ENCODE peak calls at places on chromosomes 6 and 20, in eight cellular contexts. Z, U, O, K, I, P, R and H are unnamed samples.

GRCh38 chr20:22584922-22585785 is 782 bp upstream of the FOXA2 start:
- DNase-seq in Z (no peak), U (peak; percentile 56), O (no peak), K (peak; percentile 77), I (peak; percentile 57), P (no peak), R (peak; percentile 72), H (no peak)

GRCh38 chr6:139282684-139283083 is 9.1 kb downstream of the TXLNB start:
- DNase-seq in Z (no peak), U (no peak), O (no peak), K (no peak), I (no peak), P (no peak), R (no peak), H (no peak)

GRCh38 chr20:3876676-3877075 is 12.5 kb upstream of the PANK2 start:
- DNase-seq in Z (no peak), U (no peak), O (no peak), K (no peak), I (no peak), P (no peak), R (no peak), H (no peak)

GRCh38 chr6:169619650-169620049 is 82.2 kb downstream of the WDR27 start:
- DNase-seq in Z (no peak), U (peak; percentile 74), O (no peak), K (no peak), I (no peak), P (no peak), R (peak; percentile 26), H (no peak)

GRCh38 chr6:88730602-88731001 is 232.8 kb downstream of the RNGTT start:
- DNase-seq in Z (no peak), U (peak; percentile 50), O (no peak), K (no peak), I (no peak), P (no peak), R (peak; percentile 82), H (no peak)

GRCh38 chr6:11979866-11980265 is 32.2 kb upstream of the HIVEP1 start:
- DNase-seq in Z (no peak), U (no peak), O (no peak), K (no peak), I (no peak), P (no peak), R (no peak), H (no peak)

GRCh38 chr6:33908025-33908424 is 104.2 kb upstream of the MLN start:
- DNase-seq in Z (no peak), U (no peak), O (no peak), K (no peak), I (no peak), P (no peak), R (no peak), H (no peak)

GRCh38 chr6:80249897-80250296 is 143.4 kb downstream of the BCKDHB start:
- DNase-seq in Z (no peak), U (no peak), O (no peak), K (no peak), I (no peak), P (no peak), R (no peak), H (no peak)

GRCh38 chr6:76465410-76465809 is 392.9 kb upstream of the IMPG1 start:
- DNase-seq in Z (no peak), U (no peak), O (no peak), K (no peak), I (no peak), P (no peak), R (no peak), H (no peak)

GRCh38 chr6:152750694-152751093 is at the start of gene VIP:
- DNase-seq in Z (no peak), U (peak; percentile 37), O (peak; percentile 9), K (no peak), I (no peak), P (no peak), R (peak; percentile 90), H (no peak)

GRCh38 chr20:53081916-53082863 is 110.0 kb downstream of the TSHZ2 start:
- DNase-seq in Z (no peak), U (peak; percentile 45), O (no peak), K (no peak), I (no peak), P (no peak), R (no peak), H (no peak)

GRCh38 chr6:21022343-21023107 is 488.3 kb downstream of the CDKAL1 start:
- DNase-seq in Z (peak; percentile 86), U (peak; percentile 98), O (peak; percentile 3), K (peak; percentile 25), I (no peak), P (peak; percentile 48), R (peak; percentile 43), H (peak; percentile 44)

GRCh38 chr20:57589728-57590484 is 29.0 kb downstream of the PCK1 start:
- DNase-seq in Z (no peak), U (no peak), O (no peak), K (peak; percentile 75), I (peak; percentile 16), P (no peak), R (peak; percentile 19), H (no peak)

GRCh38 chr6:118705799-118706481 is 54.5 kb upstream of the CEP85L start:
- DNase-seq in Z (peak; percentile 32), U (peak; percentile 62), O (no peak), K (no peak), I (no peak), P (no peak), R (peak; percentile 75), H (peak; percentile 32)

GRCh38 chr6:111219785-111220184 is 132.5 kb downstream of the SLC16A10 start:
- DNase-seq in Z (no peak), U (no peak), O (no peak), K (no peak), I (no peak), P (no peak), R (no peak), H (no peak)

GRCh38 chr6:150992279-150992678 is 126.8 kb downstream of the MTHFD1L start:
- DNase-seq in Z (no peak), U (no peak), O (no peak), K (no peak), I (no peak), P (no peak), R (no peak), H (no peak)

GRCh38 chr6:35391240-35391968 is 49.0 kb downstream of the PPARD start:
- DNase-seq in Z (no peak), U (peak; percentile 99), O (no peak), K (no peak), I (no peak), P (peak; percentile 85), R (no peak), H (no peak)

GRCh38 chr20:19964289-19965263 is 52.6 kb upstream of the NAA20 start:
- DNase-seq in Z (no peak), U (peak; percentile 84), O (no peak), K (no peak), I (peak; percentile 57), P (peak; percentile 94), R (no peak), H (no peak)

GRCh38 chr6:164108869-164109769 is 694.6 kb downstream of the QKI start:
- DNase-seq in Z (no peak), U (peak; percentile 14), O (no peak), K (no peak), I (peak; percentile 72), P (no peak), R (no peak), H (no peak)

GRCh38 chr20:31494131-31494530 is 19.0 kb downstream of the REM1 start:
- DNase-seq in Z (no peak), U (peak; percentile 65), O (peak; percentile 25), K (no peak), I (no peak), P (no peak), R (peak; percentile 96), H (no peak)
- TF ChIP-seq CTCF in Z (peak; percentile 14), U (peak; percentile 48), O (peak; percentile 55), K (no peak), I (peak; percentile 40), P (peak; percentile 62), R (peak; percentile 89), H (no peak)

DNA sequence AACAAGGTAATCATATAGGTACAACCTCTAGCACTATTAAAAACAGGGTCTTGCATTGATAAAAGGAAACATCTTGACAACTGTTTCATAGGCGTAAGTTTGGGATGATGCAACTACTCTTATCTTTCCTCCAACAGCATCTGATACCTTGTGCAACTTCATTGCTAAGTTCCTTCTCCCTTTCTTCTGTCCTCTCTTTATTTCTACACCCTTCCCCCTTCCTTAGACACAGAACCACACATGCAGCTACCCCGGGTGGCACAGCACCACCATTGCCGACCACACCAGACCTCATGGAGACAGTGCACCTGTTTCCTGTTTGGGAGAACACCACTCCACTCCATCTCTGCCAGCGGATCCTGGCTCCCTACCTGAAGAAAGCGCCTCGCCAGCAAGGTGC is 14.4 kb downstream of the MYB start:
- DNase-seq in Z (no peak), U (no peak), O (no peak), K (no peak), I (no peak), P (no peak), R (peak; percentile 36), H (no peak)
- TF ChIP-seq CTCF in Z (no peak), U (no peak), O (no peak), K (no peak), I (no peak), P (no peak), R (no peak), H (no peak)

GRCh38 chr20:44650777-44651493 is 564 bp downstream of the ADA start:
- DNase-seq in Z (peak; percentile 56), U (no peak), O (no peak), K (peak; percentile 52), I (no peak), P (no peak), R (peak; percentile 21), H (no peak)

GRCh38 chr20:44646641-44647274 is 4.7 kb downstream of the ADA start:
- DNase-seq in Z (peak; percentile 76), U (peak; percentile 59), O (no peak), K (no peak), I (no peak), P (no peak), R (no peak), H (peak; percentile 77)

GRCh38 chr20:44649976-44650375 is 1.5 kb downstream of the ADA start:
- DNase-seq in Z (no peak), U (no peak), O (no peak), K (no peak), I (no peak), P (no peak), R (no peak), H (no peak)

GRCh38 chr20:44648068-44648467 is 3.4 kb downstream of the ADA start:
- DNase-seq in Z (no peak), U (no peak), O (no peak), K (no peak), I (no peak), P (no peak), R (peak; percentile 34), H (no peak)

GRCh38 chr20:44648579-44648978 is 2.9 kb downstream of the ADA start:
- DNase-seq in Z (no peak), U (no peak), O (no peak), K (no peak), I (no peak), P (no peak), R (peak; percentile 76), H (no peak)
- TF ChIP-seq CTCF in Z (no peak), U (no peak), O (no peak), K (no peak), I (no peak), P (peak; percentile 16), R (peak; percentile 28), H (no peak)

DNA sequence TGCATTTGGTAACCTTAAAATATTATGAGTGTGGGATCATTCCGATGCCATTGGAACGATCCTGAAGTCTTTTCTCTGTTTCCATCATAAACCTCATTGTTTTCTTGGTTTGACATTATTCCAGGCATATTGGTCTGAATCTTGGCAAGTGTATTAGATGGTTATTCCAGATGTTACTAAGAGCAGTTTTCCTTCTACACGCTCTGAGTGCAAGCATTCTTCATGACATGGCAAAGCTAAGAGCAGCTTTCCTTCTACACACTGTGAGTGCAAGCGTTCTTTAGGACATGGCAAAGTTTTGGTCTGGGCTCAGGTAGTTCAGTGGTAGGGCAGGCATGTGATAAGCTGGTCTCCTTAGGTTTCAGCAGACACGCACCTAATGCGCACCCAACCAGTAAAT is 53.0 kb downstream of the SMOC2 start:
- DNase-seq in Z (no peak), U (no peak), O (no peak), K (no peak), I (no peak), P (no peak), R (no peak), H (no peak)
- TF ChIP-seq CTCF in Z (no peak), U (no peak), O (no peak), K (no peak), I (no peak), P (no peak), R (no peak), H (no peak)